ENCODE peak calls at places on chromosome 6, in seven cellular contexts. B, R, C, P, F, O and J are unnamed samples.

GRCh38 chr6:52503853-52504777 is 72.7 kb downstream of the TRAM2 start:
- DNase-seq in B (peak; percentile 85), R (peak; percentile 85), C (peak; percentile 39), P (peak; percentile 71), F (peak; percentile 49), O (peak; percentile 79), J (peak; percentile 86)

GRCh38 chr6:528989-529388 is 127.9 kb downstream of the HUS1B start:
- DNase-seq in B (no peak), R (no peak), C (no peak), P (no peak), F (no peak), O (no peak), J (no peak)

GRCh38 chr6:22413681-22414305 is 117.0 kb upstream of the PRL start:
- DNase-seq in B (peak; percentile 28), R (no peak), C (peak; percentile 71), P (peak; percentile 33), F (no peak), O (peak; percentile 69), J (no peak)

GRCh38 chr6:99341862-99342455 is 7.5 kb downstream of the FAXC start:
- DNase-seq in B (no peak), R (no peak), C (peak; percentile 15), P (no peak), F (no peak), O (no peak), J (no peak)

GRCh38 chr6:85389180-85389797 is 60.6 kb upstream of the NT5E start:
- DNase-seq in B (no peak), R (no peak), C (no peak), P (no peak), F (no peak), O (no peak), J (no peak)

GRCh38 chr6:38436726-38437465 is 202.8 kb downstream of the BTBD9 start:
- DNase-seq in B (peak; percentile 28), R (no peak), C (peak; percentile 44), P (peak; percentile 54), F (peak; percentile 17), O (peak; percentile 69), J (peak; percentile 32)

GRCh38 chr6:139577124-139577800 is 202.8 kb upstream of the CITED2 start:
- DNase-seq in B (no peak), R (no peak), C (no peak), P (no peak), F (no peak), O (peak; percentile 59), J (no peak)

GRCh38 chr6:84123186-84123585 is 89.6 kb downstream of the MRAP2 start:
- DNase-seq in B (no peak), R (no peak), C (no peak), P (no peak), F (no peak), O (no peak), J (no peak)

GRCh38 chr6:143802833-143803565 is 40.1 kb upstream of the LTV1 start:
- DNase-seq in B (no peak), R (no peak), C (peak; percentile 43), P (peak; percentile 64), F (no peak), O (peak; percentile 29), J (no peak)

GRCh38 chr6:143700684-143701342 is 23.0 kb downstream of the PHACTR2 start:
- DNase-seq in B (peak; percentile 74), R (no peak), C (peak; percentile 70), P (peak; percentile 74), F (peak; percentile 85), O (peak; percentile 58), J (no peak)

GRCh38 chr6:53151676-53152075 is 3.0 kb upstream of the GCM1 start:
- DNase-seq in B (no peak), R (no peak), C (no peak), P (peak; percentile 26), F (no peak), O (no peak), J (peak; percentile 16)

GRCh38 chr6:65999288-65999791 is 292.3 kb upstream of the EYS start:
- DNase-seq in B (no peak), R (peak; percentile 55), C (no peak), P (no peak), F (no peak), O (no peak), J (no peak)

GRCh38 chr6:17103715-17104114 is 1.9 kb downstream of the STMND1 start:
- DNase-seq in B (no peak), R (no peak), C (no peak), P (no peak), F (no peak), O (no peak), J (no peak)

GRCh38 chr6:117810269-117810668 is 96.8 kb upstream of the SLC35F1 start:
- DNase-seq in B (no peak), R (no peak), C (no peak), P (no peak), F (no peak), O (no peak), J (no peak)

GRCh38 chr6:106163966-106164877 is 78.1 kb downstream of the PRDM1 start:
- DNase-seq in B (peak; percentile 29), R (peak; percentile 87), C (peak; percentile 53), P (peak; percentile 92), F (peak; percentile 96), O (peak; percentile 83), J (no peak)

GRCh38 chr6:30759575-30760239 is 15.4 kb upstream of the IER3 start:
- DNase-seq in B (peak; percentile 98), R (no peak), C (peak; percentile 88), P (peak; percentile 91), F (peak; percentile 87), O (peak; percentile 99), J (no peak)

DNA sequence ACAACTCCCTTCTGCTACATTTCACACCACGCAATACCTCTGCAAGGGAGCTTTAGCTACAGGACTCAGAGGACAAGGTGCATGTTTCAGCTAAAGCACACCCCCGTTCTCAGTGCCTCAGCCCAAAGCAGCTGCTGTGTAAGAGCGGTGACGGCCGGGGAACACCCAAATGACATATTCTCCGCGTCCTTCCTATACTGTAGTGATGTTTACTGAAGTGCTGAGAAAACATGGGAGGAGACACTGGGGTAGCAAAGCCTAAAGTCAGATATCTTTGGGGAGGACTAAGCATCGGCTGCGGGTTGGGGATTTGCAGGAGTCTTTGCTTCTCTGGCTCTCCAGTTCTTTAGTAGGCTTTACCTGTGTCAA is 1.7 kb downstream of the SLC22A23 start:
- DNase-seq in B (no peak), R (no peak), C (no peak), P (no peak), F (no peak), O (no peak), J (no peak)
- H3K4me3 ChIP-seq in B (peak overlapping the region; percentile 65), R (peak overlapping the region; percentile 42), C (peak overlapping the region; percentile 97), P (peak overlapping the region; percentile 53), F (no peak overlapping the region), O (peak overlapping the region; percentile 73), J (no peak overlapping the region)

GRCh38 chr6:166165558-166166313 is 1.9 kb downstream of the TBXT start:
- DNase-seq in B (no peak), R (no peak), C (no peak), P (no peak), F (no peak), O (no peak), J (no peak)

GRCh38 chr6:166167801-166168615 is at the start of gene TBXT:
- DNase-seq in B (no peak), R (no peak), C (no peak), P (peak; percentile 11), F (no peak), O (no peak), J (peak; percentile 38)

GRCh38 chr6:166168616-166169548 is 1.2 kb upstream of the TBXT start:
- DNase-seq in B (no peak), R (no peak), C (no peak), P (no peak), F (no peak), O (no peak), J (no peak)

GRCh38 chr6:166166314-166167257 is 1.1 kb downstream of the TBXT start:
- DNase-seq in B (no peak), R (no peak), C (no peak), P (no peak), F (no peak), O (no peak), J (no peak)

DNA sequence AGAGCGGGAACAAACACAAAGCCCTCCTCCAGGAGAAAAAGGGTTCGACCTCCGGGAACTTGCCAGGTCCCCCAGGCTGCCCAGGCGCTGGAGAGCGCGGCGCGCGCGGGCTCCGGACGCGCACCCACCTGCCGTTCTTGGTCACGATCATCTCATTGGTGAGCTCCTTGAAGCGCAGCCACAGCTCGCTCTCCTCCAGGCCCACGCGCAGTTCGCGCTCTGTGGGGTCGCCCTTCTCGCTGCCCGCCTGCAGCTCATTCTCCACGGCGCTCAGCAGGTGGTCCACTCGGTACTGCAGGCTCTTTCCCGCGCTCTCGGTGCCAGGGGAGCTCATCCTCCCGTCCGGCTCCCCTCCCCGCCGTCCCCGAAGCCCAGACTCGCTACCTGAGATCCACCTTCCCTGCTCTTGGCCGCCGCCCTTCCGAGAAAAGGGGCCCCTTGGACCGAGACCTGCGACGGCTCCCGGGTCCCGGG is 356 bp downstream of the TBXT start:
- DNase-seq in B (no peak), R (no peak), C (no peak), P (no peak), F (no peak), O (no peak), J (no peak)
- H3K4me3 ChIP-seq in B (no peak overlapping the region), R (peak overlapping the region; percentile 20), C (no peak overlapping the region), P (peak overlapping the region; percentile 27), F (no peak overlapping the region), O (no peak overlapping the region), J (peak overlapping the region; percentile 58)

DNA sequence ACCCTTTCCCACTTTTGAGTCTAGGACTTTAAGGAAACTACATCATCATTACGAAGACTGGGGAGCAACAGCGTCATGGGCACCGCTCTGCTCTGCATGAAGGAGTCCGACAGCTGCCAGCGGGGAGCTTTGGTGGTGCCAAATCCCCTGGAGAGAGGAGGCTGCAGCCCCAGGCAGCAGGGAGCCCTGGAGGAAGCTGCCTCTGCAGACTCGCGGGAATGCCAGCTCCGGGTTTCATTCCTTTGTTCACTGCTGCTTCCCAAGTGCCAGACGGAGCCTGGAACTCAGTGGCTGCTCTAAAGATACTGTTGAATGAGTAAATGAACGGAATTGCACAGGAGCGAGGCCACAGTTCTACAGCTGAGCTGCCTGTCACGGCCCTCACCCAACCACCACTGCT is 196.5 kb upstream of the THBS2 start:
- DNase-seq in B (peak; percentile 21), R (no peak), C (no peak), P (no peak), F (no peak), O (peak; percentile 15), J (no peak)
- H3K4me3 ChIP-seq in B (no peak overlapping the region), R (no peak overlapping the region), C (no peak overlapping the region), P (no peak overlapping the region), F (no peak overlapping the region), O (no peak overlapping the region), J (no peak overlapping the region)

GRCh38 chr6:134247854-134248580 is 69.9 kb downstream of the SGK1 start:
- DNase-seq in B (no peak), R (no peak), C (no peak), P (no peak), F (no peak), O (no peak), J (no peak)

GRCh38 chr6:134240664-134241431 is 77.1 kb downstream of the SGK1 start:
- DNase-seq in B (no peak), R (peak; percentile 93), C (no peak), P (no peak), F (no peak), O (no peak), J (no peak)

GRCh38 chr6:134245691-134246090 is 72.2 kb downstream of the SGK1 start:
- DNase-seq in B (no peak), R (no peak), C (no peak), P (no peak), F (no peak), O (no peak), J (no peak)

GRCh38 chr6:134247271-134247833 is 70.6 kb downstream of the SGK1 start:
- DNase-seq in B (no peak), R (peak; percentile 76), C (no peak), P (no peak), F (no peak), O (no peak), J (no peak)

GRCh38 chr6:134245041-134245440 is 72.9 kb downstream of the SGK1 start:
- DNase-seq in B (peak; percentile 74), R (no peak), C (peak; percentile 46), P (peak; percentile 88), F (peak; percentile 63), O (peak; percentile 84), J (no peak)
- H3K4me3 ChIP-seq in B (no peak overlapping the region), R (no peak overlapping the region), C (no peak overlapping the region), P (no peak overlapping the region), F (no peak overlapping the region), O (no peak overlapping the region), J (no peak overlapping the region)